ENCODE peak calls at places on chromosomes 13 and 19, in six cellular contexts. N is prostate gland, S is WERI-Rb-1, F is HCT116, R is heart right ventricle, J is cardiac muscle cell. V is an unnamed sample.

GRCh38 chr13:23020246-23020843 is 160.4 kb upstream of the SGCG start:
- DNase-seq in N (peak; percentile 33), S (peak; percentile 57), F (peak; percentile 61), R (peak; percentile 24), J (peak; percentile 74), V (peak; percentile 21)

GRCh38 chr19:4369888-4370260 is 26.5 kb downstream of the MPND start:
- DNase-seq in N (no peak), S (peak; percentile 69), F (no peak), R (no peak), J (no peak), V (peak; percentile 43)

GRCh38 chr13:84917252-84917878 is 881.9 kb downstream of the SLITRK6 start:
- DNase-seq in N (no peak), S (no peak), F (no peak), R (no peak), J (peak; percentile 30), V (peak; percentile 12)

GRCh38 chr13:97367427-97367826 is 66.5 kb upstream of the RAP2A start:
- DNase-seq in N (no peak), S (no peak), F (no peak), R (no peak), J (peak; percentile 75), V (peak; percentile 13)

GRCh38 chr19:43872547-43873336 is 45.6 kb downstream of the ZNF283 start:
- DNase-seq in N (no peak), S (no peak), F (peak; percentile 10), R (no peak), J (peak; percentile 4), V (no peak)

GRCh38 chr13:74062933-74063332 is 71.3 kb downstream of the KLF12 start:
- DNase-seq in N (no peak), S (no peak), F (no peak), R (peak; percentile 80), J (peak; percentile 70), V (no peak)

GRCh38 chr13:63377986-63378385 is 1962.3 kb upstream of the PCDH20 start:
- DNase-seq in N (no peak), S (no peak), F (no peak), R (no peak), J (no peak), V (no peak)

GRCh38 chr19:50531171-50531612 is 17.5 kb upstream of the ASPDH start:
- DNase-seq in N (no peak), S (no peak), F (no peak), R (no peak), J (no peak), V (no peak)

GRCh38 chr19:44891016-44891882 is at the start of gene TOMM40:
- DNase-seq in N (no peak), S (peak; percentile 35), F (no peak), R (no peak), J (no peak), V (no peak)

GRCh38 chr19:38964738-38965137 is 10.8 kb downstream of the FBXO17 start:
- DNase-seq in N (no peak), S (no peak), F (no peak), R (no peak), J (no peak), V (no peak)

GRCh38 chr13:52677823-52678222 is 25.2 kb downstream of the SUGT1 start:
- DNase-seq in N (no peak), S (no peak), F (no peak), R (no peak), J (no peak), V (no peak)

GRCh38 chr19:45347570-45348366 is 7.2 kb downstream of the KLC3 start:
- DNase-seq in N (no peak), S (no peak), F (no peak), R (no peak), J (no peak), V (no peak)

GRCh38 chr13:63086286-63086685 is 1670.6 kb upstream of the PCDH20 start:
- DNase-seq in N (no peak), S (no peak), F (no peak), R (no peak), J (no peak), V (no peak)

GRCh38 chr19:8611890-8612806 is 1.6 kb upstream of the ADAMTS10 start:
- DNase-seq in N (no peak), S (no peak), F (no peak), R (peak; percentile 58), J (peak; percentile 78), V (no peak)

GRCh38 chr13:112444001-112444311 is 67.8 kb downstream of the SPACA7 start:
- DNase-seq in N (peak; percentile 36), S (peak; percentile 88), F (peak; percentile 34), R (peak; percentile 46), J (peak; percentile 62), V (peak; percentile 67)

GRCh38 chr13:41427700-41428099 is 29.6 kb upstream of the RGCC start:
- DNase-seq in N (no peak), S (no peak), F (no peak), R (no peak), J (no peak), V (no peak)

GRCh38 chr13:51844862-51845573 is at the start of gene TMEM272:
- DNase-seq in N (no peak), S (peak; percentile 70), F (peak; percentile 23), R (peak; percentile 31), J (peak; percentile 60), V (peak; percentile 62)

GRCh38 chr19:51971624-51972023 is 15.0 kb downstream of the ZNF350 start:
- DNase-seq in N (no peak), S (peak; percentile 15), F (no peak), R (no peak), J (peak; percentile 22), V (no peak)

GRCh38 chr13:106318941-106319411 is 216.5 kb downstream of the EFNB2 start:
- DNase-seq in N (no peak), S (no peak), F (peak; percentile 62), R (no peak), J (peak; percentile 95), V (peak; percentile 88)

GRCh38 chr19:10625003-10625761 is at the start of gene SLC44A2:
- DNase-seq in N (peak; percentile 85), S (peak; percentile 80), F (peak; percentile 38), R (peak; percentile 84), J (peak; percentile 75), V (peak; percentile 92)

GRCh38 chr13:38180670-38181069 is 169.0 kb upstream of the UFM1 start:
- DNase-seq in N (no peak), S (no peak), F (no peak), R (no peak), J (peak; percentile 1), V (no peak)

GRCh38 chr13:50130686-50131051 is 115.4 kb downstream of the KCNRG start:
- DNase-seq in N (no peak), S (no peak), F (no peak), R (peak; percentile 36), J (peak; percentile 52), V (no peak)

GRCh38 chr13:31377946-31378345 is 178.2 kb downstream of the B3GLCT start:
- DNase-seq in N (no peak), S (no peak), F (no peak), R (no peak), J (no peak), V (no peak)

GRCh38 chr13:42272115-42272756 is at the start of gene AKAP11:
- DNase-seq in N (peak; percentile 26), S (peak; percentile 29), F (no peak), R (peak; percentile 36), J (peak; percentile 65), V (peak; percentile 44)

GRCh38 chr13:45167611-45168554 is 33.0 kb downstream of the KCTD4 start:
- DNase-seq in N (peak; percentile 78), S (no peak), F (peak; percentile 85), R (peak; percentile 22), J (peak; percentile 13), V (peak; percentile 93)

GRCh38 chr19:45027371-45027770 is 11.5 kb upstream of the CLASRP start:
- DNase-seq in N (no peak), S (no peak), F (no peak), R (no peak), J (no peak), V (no peak)

GRCh38 chr19:17766543-17767131 is 15.4 kb downstream of the FCHO1 start:
- DNase-seq in N (peak; percentile 53), S (peak; percentile 94), F (peak; percentile 88), R (peak; percentile 70), J (peak; percentile 92), V (peak; percentile 71)

GRCh38 chr13:94620286-94620896 is 18.7 kb downstream of the GPR180 start:
- DNase-seq in N (no peak), S (peak; percentile 73), F (peak; percentile 15), R (no peak), J (peak; percentile 46), V (peak; percentile 41)

DNA sequence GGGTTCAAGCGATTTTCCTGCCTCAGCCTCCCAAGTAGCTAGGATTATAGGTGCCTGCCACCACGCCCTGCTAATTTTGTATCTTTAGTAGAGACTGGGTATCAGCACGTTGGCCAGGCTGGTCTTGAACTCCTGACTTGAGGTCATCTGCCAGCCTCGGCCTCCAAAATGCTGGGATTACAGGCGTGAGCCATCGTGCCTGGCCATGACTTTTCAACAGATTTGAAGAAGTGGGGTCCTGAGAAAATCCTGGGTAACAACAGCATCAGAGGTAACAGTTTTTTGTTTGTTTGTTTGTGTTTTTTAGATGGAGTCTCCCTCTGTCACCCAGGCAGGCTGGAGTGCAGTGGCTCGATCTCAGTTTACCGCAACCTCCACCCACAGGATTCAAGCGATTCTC is 3.6 kb downstream of the JUNB start:
- DNase-seq in N (no peak), S (no peak), F (no peak), R (no peak), J (peak; percentile 25), V (no peak)
- H3K27ac ChIP-seq in N (no peak overlapping the region), S (no peak overlapping the region), F (peak overlapping the region; percentile 96), R (peak overlapping the region; percentile 100), J (no peak overlapping the region), V (peak overlapping the region; percentile 100)

GRCh38 chr19:48608798-48609263 is 2.3 kb downstream of the SPACA4 start:
- DNase-seq in N (no peak), S (peak; percentile 66), F (peak; percentile 66), R (no peak), J (peak; percentile 52), V (peak; percentile 51)
- TF ChIP-seq CTCF in N (peak; percentile 43), S (peak; percentile 76), F (peak; percentile 77), R (peak; percentile 30), J (peak; percentile 64), V (peak; percentile 72)

DNA sequence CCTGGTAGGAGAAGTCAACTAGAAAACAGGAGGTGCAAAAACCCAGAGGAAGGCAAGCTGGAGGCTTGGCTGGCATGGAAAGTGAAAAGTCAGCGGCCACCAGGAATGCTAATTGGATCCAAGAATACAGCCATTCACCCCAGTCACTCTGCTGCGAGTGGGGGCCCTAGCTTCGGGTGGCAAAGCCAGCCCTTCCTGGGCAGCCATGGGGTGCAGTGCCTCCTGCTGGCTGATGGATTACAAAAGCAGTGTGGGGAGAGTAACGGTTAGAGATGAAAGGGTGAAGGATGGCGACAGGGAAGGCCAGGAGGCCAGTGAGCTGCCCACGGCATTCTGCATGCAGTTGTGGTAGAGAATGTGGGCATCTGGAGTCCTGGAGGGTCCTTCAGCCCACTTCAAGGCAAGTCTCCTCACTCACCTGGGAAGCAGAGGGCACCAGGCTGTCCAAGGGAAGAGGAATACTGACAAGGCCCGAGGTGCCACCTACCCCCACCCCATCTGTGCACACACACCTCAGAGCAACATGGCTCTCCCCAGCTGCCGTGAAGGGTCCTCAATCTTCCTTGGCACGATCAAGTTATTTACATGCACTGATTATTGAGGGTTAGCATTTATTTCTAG is 20.3 kb upstream of the EPHX3 start:
- DNase-seq in N (no peak), S (peak; percentile 40), F (no peak), R (no peak), J (peak; percentile 50), V (no peak)
- H3K27ac ChIP-seq in N (peak overlapping the region; percentile 80), S (peak overlapping the region; percentile 10), F (no peak overlapping the region), R (peak overlapping the region; percentile 94), J (peak overlapping the region; percentile 84), V (peak overlapping the region; percentile 97)

DNA sequence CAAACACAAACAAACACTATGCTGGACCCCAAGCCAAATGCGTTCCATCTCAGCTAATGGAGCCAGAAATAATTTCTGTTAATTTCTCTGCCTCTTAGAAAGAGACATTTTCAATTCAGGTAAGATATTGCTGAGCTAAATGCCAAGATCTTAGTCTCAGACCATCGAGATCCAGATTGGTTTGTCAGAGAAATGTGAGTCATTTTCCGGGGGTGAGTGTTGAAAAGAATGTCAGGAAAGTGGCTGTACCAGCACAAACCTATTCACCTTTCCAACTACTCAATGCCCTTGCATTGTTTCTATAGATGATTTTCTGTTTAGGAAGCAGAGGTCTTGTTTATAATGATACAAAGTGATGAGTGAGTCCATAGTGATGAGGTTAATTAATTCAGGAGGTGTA is 266.8 kb upstream of the TSHZ3 start:
- DNase-seq in N (no peak), S (no peak), F (no peak), R (no peak), J (no peak), V (no peak)
- TF ChIP-seq CTCF in N (no peak), S (no peak), F (no peak), R (no peak), J (no peak), V (no peak)